ENCODE peak calls at places on chromosomes 6 and 20, in four cellular contexts. Y is hepatocyte, D is lower lobe of right lung, L is A549. B is an unnamed sample.

GRCh38 chr20:33751775-33752174 is 20.0 kb downstream of the ZNF341 start:
- DNase-seq in D (no peak), Y (no peak), L (no peak), B (no peak)

GRCh38 chr6:42451146-42451594 is 556 bp downstream of the TRERF1 start:
- DNase-seq in Y (no peak), D (no peak), L (no peak), B (peak; percentile 50)

GRCh38 chr20:36645998-36646397 is at the start of gene SLA2:
- DNase-seq in Y (no peak), D (peak; percentile 52), L (no peak), B (peak; percentile 63)

GRCh38 chr20:38450412-38450975 is 15.4 kb upstream of the SNHG17 start:
- DNase-seq in D (no peak), Y (no peak), L (no peak), B (no peak)

GRCh38 chr6:142384455-142385332 is 82.9 kb downstream of the ADGRG6 start:
- DNase-seq in D (no peak), L (no peak), Y (no peak), B (no peak)

GRCh38 chr20:2066461-2067122 is 35.0 kb upstream of the STK35 start:
- DNase-seq in Y (no peak), D (no peak), L (no peak), B (no peak)

GRCh38 chr20:20820104-20820503 is 107.7 kb upstream of the RALGAPA2 start:
- DNase-seq in Y (no peak), L (peak; percentile 40), D (no peak), B (no peak)

GRCh38 chr6:26543953-26544352 is 5.8 kb downstream of the HMGN4 start:
- DNase-seq in L (no peak), Y (no peak), D (no peak), B (peak; percentile 36)

GRCh38 chr6:35681298-35681697 is 7.4 kb downstream of the FKBP5 start:
- DNase-seq in L (no peak), Y (no peak), D (no peak), B (no peak)

GRCh38 chr6:112717401-112717800 is 370.3 kb downstream of the RFPL4B start:
- DNase-seq in D (no peak), Y (no peak), L (no peak), B (no peak)

GRCh38 chr20:32040142-32040953 is 11.7 kb upstream of the HCK start:
- DNase-seq in D (peak; percentile 86), L (no peak), Y (no peak), B (peak; percentile 55)

GRCh38 chr6:42260424-42260888 is 42.8 kb upstream of the MRPS10 start:
- DNase-seq in Y (peak; percentile 20), L (peak; percentile 40), D (no peak), B (no peak)

GRCh38 chr20:37992802-37993538 is 40.3 kb downstream of the TTI1 start:
- DNase-seq in L (peak; percentile 51), Y (peak; percentile 69), D (peak; percentile 59), B (peak; percentile 52)

GRCh38 chr20:57977588-57977987 is 250.9 kb downstream of the ANKRD60 start:
- DNase-seq in Y (no peak), D (no peak), L (no peak), B (no peak)

GRCh38 chr20:51412333-51412761 is 130.2 kb downstream of the NFATC2 start:
- DNase-seq in D (no peak), L (no peak), Y (peak; percentile 35), B (no peak)

GRCh38 chr6:38808039-38808438 is 92.9 kb downstream of the DNAH8 start:
- DNase-seq in Y (no peak), D (no peak), L (no peak), B (no peak)

GRCh38 chr6:42452171-42453026 is 673 bp upstream of the TRERF1 start:
- DNase-seq in L (peak; percentile 44), Y (peak; percentile 89), D (peak; percentile 79), B (peak; percentile 91)

GRCh38 chr6:144216668-144217218 is 66.4 kb downstream of the STX11 start:
- DNase-seq in D (peak; percentile 81), Y (no peak), L (peak; percentile 69), B (no peak)

GRCh38 chr6:20700375-20700774 is 166.1 kb downstream of the CDKAL1 start:
- DNase-seq in D (no peak), L (no peak), Y (no peak), B (no peak)

GRCh38 chr6:129575378-129576118 is 134.4 kb downstream of the ARHGAP18 start:
- DNase-seq in Y (peak; percentile 65), D (no peak), L (peak; percentile 4), B (no peak)

GRCh38 chr6:54058236-54058635 is 53.0 kb upstream of the MLIP start:
- DNase-seq in Y (no peak), L (no peak), D (no peak), B (no peak)

GRCh38 chr20:11716239-11716944 is 201.3 kb upstream of the BTBD3 start:
- DNase-seq in D (no peak), Y (peak; percentile 66), L (peak; percentile 38), B (peak; percentile 0)

GRCh38 chr20:64114356-64114971 is 7.1 kb upstream of the NPBWR2 start:
- DNase-seq in L (no peak), Y (no peak), D (no peak), B (no peak)

GRCh38 chr20:61426361-61426760 is 174.3 kb downstream of the CDH4 start:
- DNase-seq in L (no peak), Y (no peak), D (no peak), B (no peak)

GRCh38 chr6:125519367-125519766 is 217.6 kb upstream of the HDDC2 start:
- DNase-seq in Y (no peak), D (no peak), L (no peak), B (no peak)

GRCh38 chr20:59814835-59815340 is 118.5 kb downstream of the SYCP2 start:
- DNase-seq in L (no peak), Y (no peak), D (no peak), B (no peak)

GRCh38 chr20:4021905-4022304 is 6.5 kb upstream of the RNF24 start:
- DNase-seq in L (no peak), D (no peak), Y (no peak), B (no peak)

GRCh38 chr6:92341224-92341623 is 1078.1 kb downstream of the EPHA7 start:
- DNase-seq in Y (no peak), D (no peak), L (no peak), B (no peak)

GRCh38 chr6:127518212-127518709 is 874 bp downstream of the MTCL3 start:
- DNase-seq in Y (no peak), L (peak; percentile 22), D (no peak), B (no peak)

GRCh38 chr6:143594647-143595046 is 83.1 kb upstream of the PHACTR2 start:
- DNase-seq in D (no peak), Y (peak; percentile 19), L (no peak), B (no peak)

GRCh38 chr6:113103618-113104390 is 753.3 kb upstream of the MARCKS start:
- DNase-seq in D (no peak), Y (peak; percentile 26), L (no peak), B (no peak)

GRCh38 chr6:145705561-145705960 is 29.8 kb downstream of the EPM2A start:
- DNase-seq in Y (no peak), L (no peak), D (no peak), B (no peak)

GRCh38 chr20:22815584-22815983 is 219.5 kb upstream of the SSTR4 start:
- DNase-seq in L (peak; percentile 47), D (no peak), Y (no peak), B (no peak)
- TF ChIP-seq CTCF in L (no peak), D (peak; percentile 30), Y (peak; percentile 25), B (no peak)

DNA sequence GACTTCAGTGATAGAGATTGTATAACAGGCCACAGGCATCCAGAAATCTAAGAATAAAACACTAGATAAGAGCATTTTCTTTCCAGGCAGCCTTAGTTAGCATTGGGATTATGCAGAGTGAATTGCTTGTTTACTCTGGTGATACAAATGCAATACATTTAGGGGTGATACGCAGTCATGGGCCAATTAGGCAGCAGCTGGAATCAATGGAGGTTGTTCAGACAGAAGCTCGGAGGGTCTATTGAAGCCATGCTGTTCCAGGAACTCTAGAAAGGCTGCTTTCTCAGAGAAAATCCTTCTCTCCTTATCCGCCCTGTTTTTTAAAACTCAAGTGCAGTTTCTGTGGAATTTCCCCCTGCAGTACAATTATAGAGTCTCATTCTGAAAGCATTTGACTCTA is 364.3 kb upstream of the HS3ST5 start:
- DNase-seq in L (no peak), Y (no peak), D (no peak), B (no peak)
- H3K4me3 ChIP-seq in L (no peak overlapping the region), Y (no peak overlapping the region), D (no peak overlapping the region), B (no peak overlapping the region)

DNA sequence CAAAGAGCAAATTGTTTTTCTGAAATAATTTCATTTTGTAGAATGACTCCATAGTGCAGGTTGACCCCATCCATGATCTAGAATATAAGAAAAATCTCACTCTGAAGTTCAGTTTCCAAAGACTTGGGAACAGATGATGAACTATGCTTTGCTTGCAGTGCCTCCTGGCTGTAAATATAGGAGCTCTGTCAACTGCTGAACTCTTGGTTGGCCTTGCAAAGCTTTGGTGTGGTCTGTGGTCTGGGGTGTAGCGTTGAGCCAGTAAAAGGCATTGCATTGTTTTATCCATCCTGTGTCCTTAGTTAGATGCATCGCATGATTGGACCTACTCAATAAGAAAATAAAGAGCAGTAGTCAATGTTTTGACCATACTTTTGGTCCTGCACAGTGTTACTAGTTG is 104.0 kb downstream of the PLCB4 start:
- DNase-seq in D (no peak), L (no peak), Y (no peak), B (no peak)
- TF ChIP-seq CTCF in D (no peak), L (no peak), Y (peak; percentile 14), B (no peak)

GRCh38 chr6:89084542-89084941 is 4.0 kb downstream of the PNRC1 start:
- DNase-seq in D (no peak), L (no peak), Y (no peak), B (no peak)
- H3K4me3 ChIP-seq in D (peak overlapping the region; percentile 10), L (peak overlapping the region; percentile 21), Y (no peak overlapping the region), B (no peak overlapping the region)